ENCODE peak calls at places on chromosomes 7 and 10, in four cellular contexts. One of them, this sample, is unnamed.

GRCh38 chr10:61779950-61780659 is 117.4 kb downstream of the CABCOCO1 start:
- DNase-seq in H1: no peak
- DNase-seq in HCT116: no peak
- DNase-seq in transverse colon: peak
- DNase-seq in this sample: no peak

GRCh38 chr7:30412810-30413504 is 65.6 kb downstream of the NOD1 start:
- DNase-seq in transverse colon: peak
- DNase-seq in HCT116: peak
- DNase-seq in H1: peak
- DNase-seq in this sample: no peak

GRCh38 chr7:80960228-80960627 is 41.4 kb upstream of the SEMA3C start:
- DNase-seq in HCT116: no peak
- DNase-seq in transverse colon: no peak
- DNase-seq in H1: no peak
- DNase-seq in this sample: no peak

GRCh38 chr10:111384556-111384955 is 307.7 kb downstream of the ADRA2A start:
- DNase-seq in transverse colon: no peak
- DNase-seq in HCT116: no peak
- DNase-seq in H1: no peak
- DNase-seq in this sample: no peak

GRCh38 chr7:19249281-19249680 is 104.1 kb upstream of the FERD3L start:
- DNase-seq in transverse colon: no peak
- DNase-seq in H1: no peak
- DNase-seq in HCT116: no peak
- DNase-seq in this sample: no peak

GRCh38 chr7:636396-636795 is 90.1 kb upstream of the DNAAF5 start:
- DNase-seq in H1: no peak
- DNase-seq in HCT116: peak
- DNase-seq in transverse colon: no peak
- DNase-seq in this sample: peak

GRCh38 chr7:38318803-38319416 is 45.5 kb upstream of the TARP start:
- DNase-seq in transverse colon: peak
- DNase-seq in H1: no peak
- DNase-seq in HCT116: peak
- DNase-seq in this sample: no peak

GRCh38 chr10:119090026-119090808 is 9.6 kb upstream of the EIF3A start:
- DNase-seq in HCT116: no peak
- DNase-seq in transverse colon: peak
- DNase-seq in H1: no peak
- DNase-seq in this sample: no peak

GRCh38 chr10:102131286-102132170 is 1.3 kb upstream of the PPRC1 start:
- DNase-seq in transverse colon: no peak
- DNase-seq in H1: no peak
- DNase-seq in HCT116: no peak
- DNase-seq in this sample: no peak

GRCh38 chr10:46282460-46283216 is 4.2 kb upstream of the ANTXRL start:
- DNase-seq in HCT116: peak
- DNase-seq in H1: peak
- DNase-seq in transverse colon: peak
- DNase-seq in this sample: peak

GRCh38 chr7:80642871-80643270 is 4.4 kb downstream of the CD36 start:
- DNase-seq in HCT116: no peak
- DNase-seq in transverse colon: no peak
- DNase-seq in H1: no peak
- DNase-seq in this sample: no peak

GRCh38 chr7:82542665-82543064 is 99.1 kb upstream of the CACNA2D1 start:
- DNase-seq in H1: no peak
- DNase-seq in transverse colon: no peak
- DNase-seq in HCT116: no peak
- DNase-seq in this sample: no peak

GRCh38 chr7:93914581-93915066 is 6.9 kb upstream of the GNG11 start:
- DNase-seq in transverse colon: no peak
- DNase-seq in H1: no peak
- DNase-seq in HCT116: peak
- DNase-seq in this sample: no peak

GRCh38 chr7:159007308-159008054 is 137.2 kb downstream of the VIPR2 start:
- DNase-seq in transverse colon: no peak
- DNase-seq in H1: no peak
- DNase-seq in HCT116: no peak
- DNase-seq in this sample: no peak

GRCh38 chr10:106023329-106023728 is 1141.2 kb downstream of the SORCS1 start:
- DNase-seq in transverse colon: no peak
- DNase-seq in H1: no peak
- DNase-seq in HCT116: no peak
- DNase-seq in this sample: no peak

GRCh38 chr7:132205515-132205914 is 370.8 kb downstream of the PLXNA4 start:
- DNase-seq in H1: no peak
- DNase-seq in HCT116: no peak
- DNase-seq in transverse colon: no peak
- DNase-seq in this sample: no peak

GRCh38 chr7:31883761-31884164 is 186.4 kb downstream of the PDE1C start:
- DNase-seq in H1: no peak
- DNase-seq in HCT116: no peak
- DNase-seq in transverse colon: no peak
- DNase-seq in this sample: no peak

GRCh38 chr7:90655566-90655965 is 59.4 kb downstream of the CDK14 start:
- DNase-seq in H1: no peak
- DNase-seq in transverse colon: no peak
- DNase-seq in HCT116: no peak
- DNase-seq in this sample: no peak

GRCh38 chr10:11164806-11165590 is 147.3 kb downstream of the CELF2 start:
- DNase-seq in HCT116: no peak
- DNase-seq in H1: peak
- DNase-seq in transverse colon: peak
- DNase-seq in this sample: no peak

GRCh38 chr7:128026551-128026950 is 4.7 kb downstream of the LRRC4 start:
- DNase-seq in H1: no peak
- DNase-seq in HCT116: no peak
- DNase-seq in transverse colon: no peak
- DNase-seq in this sample: no peak

GRCh38 chr10:123496336-123496735 is 169.8 kb upstream of the GPR26 start:
- DNase-seq in transverse colon: no peak
- DNase-seq in HCT116: no peak
- DNase-seq in H1: no peak
- DNase-seq in this sample: no peak

GRCh38 chr10:95260397-95260881 is 30.4 kb downstream of the PDLIM1 start:
- DNase-seq in HCT116: no peak
- DNase-seq in H1: peak
- DNase-seq in transverse colon: no peak
- DNase-seq in this sample: no peak

GRCh38 chr7:4832711-4833110 is 29.1 kb downstream of the PAPOLB start:
- DNase-seq in HCT116: no peak
- DNase-seq in H1: no peak
- DNase-seq in transverse colon: no peak
- DNase-seq in this sample: no peak

GRCh38 chr10:34781709-34782108 is 33.4 kb downstream of the PARD3 start:
- DNase-seq in HCT116: no peak
- DNase-seq in transverse colon: no peak
- DNase-seq in H1: no peak
- DNase-seq in this sample: no peak

GRCh38 chr10:102815790-102816549 is 21.2 kb downstream of the CYP17A1 start:
- DNase-seq in HCT116: no peak
- DNase-seq in H1: no peak
- DNase-seq in transverse colon: peak
- DNase-seq in this sample: no peak

GRCh38 chr10:3806603-3807002 is 21.6 kb upstream of the KLF6 start:
- DNase-seq in transverse colon: peak
- DNase-seq in H1: no peak
- DNase-seq in HCT116: no peak
- DNase-seq in this sample: no peak

GRCh38 chr10:79274279-79275104 is 72.8 kb upstream of the PPIF start:
- DNase-seq in HCT116: no peak
- DNase-seq in H1: no peak
- DNase-seq in transverse colon: peak
- DNase-seq in this sample: peak

GRCh38 chr7:78702770-78703169 is 750.7 kb downstream of the MAGI2 start:
- DNase-seq in H1: no peak
- DNase-seq in transverse colon: no peak
- DNase-seq in HCT116: no peak
- DNase-seq in this sample: no peak

GRCh38 chr10:21214329-21214728 is 311.2 kb downstream of the SKIDA1 start:
- DNase-seq in H1: no peak
- DNase-seq in HCT116: no peak
- DNase-seq in transverse colon: no peak
- DNase-seq in this sample: no peak

GRCh38 chr10:48788551-48788950 is 103.9 kb downstream of the WDFY4 start:
- DNase-seq in transverse colon: no peak
- DNase-seq in HCT116: no peak
- DNase-seq in H1: no peak
- DNase-seq in this sample: no peak

GRCh38 chr7:24718431-24718831 is 38.8 kb downstream of the GSDME start:
- DNase-seq in HCT116: no peak
- DNase-seq in H1: peak
- DNase-seq in transverse colon: no peak
- DNase-seq in this sample: no peak

GRCh38 chr7:106070567-106071254 is 41.4 kb downstream of the SYPL1 start:
- DNase-seq in H1: no peak
- DNase-seq in transverse colon: no peak
- DNase-seq in HCT116: no peak
- DNase-seq in this sample: no peak

GRCh38 chr7:12607134-12607533 is 36.6 kb downstream of the SCIN start:
- DNase-seq in HCT116: no peak
- DNase-seq in transverse colon: no peak
- DNase-seq in H1: no peak
- DNase-seq in this sample: no peak

GRCh38 chr10:4820804-4821401 is 5.1 kb upstream of the AKR1E2 start:
- DNase-seq in transverse colon: no peak
- DNase-seq in H1: no peak
- DNase-seq in HCT116: no peak
- DNase-seq in this sample: no peak

GRCh38 chr7:2701832-2702593 is 14.0 kb downstream of the AMZ1 start:
- DNase-seq in H1: no peak
- DNase-seq in HCT116: no peak
- DNase-seq in transverse colon: no peak
- DNase-seq in this sample: no peak

GRCh38 chr10:55550241-55550640 is 749.2 kb upstream of the PCDH15 start:
- DNase-seq in HCT116: no peak
- DNase-seq in transverse colon: no peak
- DNase-seq in H1: no peak
- DNase-seq in this sample: no peak

GRCh38 chr10:30820282-30820991 is 190.9 kb upstream of the LYZL2 start:
- DNase-seq in transverse colon: no peak
- DNase-seq in HCT116: no peak
- DNase-seq in H1: no peak
- DNase-seq in this sample: no peak
- TF ChIP-seq POLR2AphosphoS5 in transverse colon: no peak
- TF ChIP-seq POLR2AphosphoS5 in HCT116: no peak
- TF ChIP-seq POLR2AphosphoS5 in H1: no peak
- TF ChIP-seq POLR2AphosphoS5 in this sample: no peak

GRCh38 chr10:27503498-27504006 is 552 bp upstream of the RAB18 start:
- DNase-seq in H1: no peak
- DNase-seq in HCT116: no peak
- DNase-seq in transverse colon: no peak
- DNase-seq in this sample: no peak

GRCh38 chr10:27500886-27501285 is 3.2 kb upstream of the RAB18 start:
- DNase-seq in HCT116: no peak
- DNase-seq in transverse colon: no peak
- DNase-seq in H1: no peak
- DNase-seq in this sample: no peak

GRCh38 chr10:27504897-27505457 is 873 bp downstream of the RAB18 start:
- DNase-seq in transverse colon: no peak
- DNase-seq in HCT116: no peak
- DNase-seq in H1: no peak
- DNase-seq in this sample: no peak

GRCh38 chr10:27506280-27506679 is 2.2 kb downstream of the RAB18 start:
- DNase-seq in H1: no peak
- DNase-seq in HCT116: no peak
- DNase-seq in transverse colon: no peak
- DNase-seq in this sample: no peak

GRCh38 chr10:27504007-27504890 is at the start of gene RAB18:
- DNase-seq in H1: peak
- DNase-seq in HCT116: peak
- DNase-seq in transverse colon: peak
- DNase-seq in this sample: peak
- TF ChIP-seq CTCF in H1: no peak
- TF ChIP-seq CTCF in HCT116: no peak
- TF ChIP-seq CTCF in transverse colon: no peak
- TF ChIP-seq CTCF in this sample: no peak

GRCh38 chr10:112827951-112828350 is 122.1 kb upstream of the TCF7L2 start:
- DNase-seq in HCT116: no peak
- DNase-seq in H1: no peak
- DNase-seq in transverse colon: no peak
- DNase-seq in this sample: no peak

GRCh38 chr10:112832959-112833358 is 117.1 kb upstream of the TCF7L2 start:
- DNase-seq in H1: no peak
- DNase-seq in transverse colon: no peak
- DNase-seq in HCT116: no peak
- DNase-seq in this sample: no peak

GRCh38 chr10:112834661-112835060 is 115.4 kb upstream of the TCF7L2 start:
- DNase-seq in transverse colon: no peak
- DNase-seq in H1: no peak
- DNase-seq in HCT116: no peak
- DNase-seq in this sample: no peak

GRCh38 chr10:112832361-112832878 is 117.6 kb upstream of the TCF7L2 start:
- DNase-seq in transverse colon: no peak
- DNase-seq in H1: peak
- DNase-seq in HCT116: peak
- DNase-seq in this sample: no peak

DNA sequence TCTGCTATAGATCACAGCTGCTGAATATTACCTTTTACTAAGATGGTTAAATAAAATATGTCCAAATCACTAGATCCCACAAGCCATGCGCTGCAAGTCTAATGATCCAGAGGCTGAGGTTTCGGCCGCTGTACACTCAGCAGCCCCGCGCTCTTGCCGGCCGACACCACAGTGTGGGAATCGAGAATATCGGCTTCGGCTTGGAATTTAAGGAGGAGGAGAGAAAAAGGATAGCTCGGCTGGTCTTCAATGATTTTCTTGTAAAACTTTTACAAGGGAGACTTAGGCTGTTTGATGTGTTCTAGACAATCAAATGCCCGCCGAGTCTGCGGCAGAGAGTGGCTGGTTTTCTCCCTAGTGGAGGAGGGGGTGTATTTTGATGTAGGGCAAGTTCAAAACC is 118.2 kb upstream of the TCF7L2 start:
- DNase-seq in HCT116: no peak
- DNase-seq in H1: no peak
- DNase-seq in transverse colon: no peak
- DNase-seq in this sample: no peak
- TF ChIP-seq POLR2AphosphoS5 in HCT116: no peak
- TF ChIP-seq POLR2AphosphoS5 in H1: no peak
- TF ChIP-seq POLR2AphosphoS5 in transverse colon: no peak
- TF ChIP-seq POLR2AphosphoS5 in this sample: no peak

GRCh38 chr7:149489391-149490024 is 8.1 kb downstream of the ZNF746 start:
- DNase-seq in H1: no peak
- DNase-seq in HCT116: no peak
- DNase-seq in transverse colon: no peak
- DNase-seq in this sample: no peak
- TF ChIP-seq CTCF in H1: peak
- TF ChIP-seq CTCF in HCT116: peak
- TF ChIP-seq CTCF in transverse colon: no peak
- TF ChIP-seq CTCF in this sample: no peak

This sample was measured in breast epithelium.